ENCODE peak calls at places on chromosomes 5 and 9, in eight cellular contexts. G is K562, P is bronchial epithelial cell, B is AG04450, L is fibroblast of lung, C is tibial artery, R is WERI-Rb-1, S is PC-3. O is an unnamed sample.

GRCh38 chr9:128841704-128842492 is 12.3 kb upstream of the SPOUT1 start:
- DNase-seq in G (no peak), P (no peak), B (no peak), L (no peak), C (no peak), R (no peak), S (no peak), O (no peak)

GRCh38 chr9:72486606-72486955 is 34.8 kb upstream of the TMC1 start:
- DNase-seq in G (no peak), P (no peak), B (no peak), L (no peak), C (no peak), R (no peak), S (no peak), O (no peak)

GRCh38 chr5:73412597-73412988 is 36.0 kb downstream of the FOXD1 start:
- DNase-seq in G (no peak), P (peak; percentile 98), B (no peak), L (no peak), C (no peak), R (no peak), S (peak; percentile 69), O (no peak)

GRCh38 chr9:135960328-135961276 is 571 bp downstream of the UBAC1 start:
- DNase-seq in G (peak; percentile 31), P (no peak), B (no peak), L (no peak), C (no peak), R (no peak), S (no peak), O (no peak)

GRCh38 chr9:98575379-98576346 is 133.1 kb downstream of the GABBR2 start:
- DNase-seq in G (peak; percentile 95), P (peak; percentile 62), B (peak; percentile 16), L (peak; percentile 65), C (no peak), R (no peak), S (peak; percentile 75), O (peak; percentile 79)

GRCh38 chr9:87944096-87944495 is 26.3 kb downstream of the SPATA31C1 start:
- DNase-seq in G (no peak), P (no peak), B (no peak), L (no peak), C (no peak), R (no peak), S (no peak), O (no peak)

GRCh38 chr5:116859666-116860320 is 285.2 kb upstream of the SEMA6A start:
- DNase-seq in G (no peak), P (peak; percentile 8), B (no peak), L (peak; percentile 3), C (no peak), R (no peak), S (no peak), O (no peak)

GRCh38 chr5:148970876-148971275 is 92.0 kb downstream of the SH3TC2 start:
- DNase-seq in G (no peak), P (no peak), B (no peak), L (no peak), C (no peak), R (no peak), S (peak; percentile 22), O (no peak)

GRCh38 chr5:89615839-89616518 is 733.0 kb upstream of the MEF2C start:
- DNase-seq in G (no peak), P (no peak), B (no peak), L (no peak), C (no peak), R (no peak), S (no peak), O (no peak)

GRCh38 chr9:124741681-124742080 is 29.4 kb downstream of the NR6A1 start:
- DNase-seq in G (no peak), P (peak; percentile 43), B (no peak), L (no peak), C (no peak), R (no peak), S (no peak), O (no peak)

GRCh38 chr9:111001471-111001870 is 36.8 kb downstream of the LPAR1 start:
- DNase-seq in G (no peak), P (no peak), B (no peak), L (no peak), C (no peak), R (no peak), S (no peak), O (no peak)

GRCh38 chr5:172055996-172056395 is 49.6 kb upstream of the FBXW11 start:
- DNase-seq in G (no peak), P (no peak), B (no peak), L (no peak), C (no peak), R (no peak), S (no peak), O (no peak)

GRCh38 chr5:50727149-50727496 is 60.7 kb downstream of the PARP8 start:
- DNase-seq in G (no peak), P (peak; percentile 68), B (no peak), L (no peak), C (no peak), R (no peak), S (no peak), O (no peak)

GRCh38 chr9:120482424-120483186 is 97.4 kb downstream of the CDK5RAP2 start:
- DNase-seq in G (no peak), P (no peak), B (no peak), L (no peak), C (no peak), R (no peak), S (no peak), O (no peak)

GRCh38 chr5:135718151-135718550 is 116.3 kb upstream of the SLC25A48 start:
- DNase-seq in G (no peak), P (peak; percentile 88), B (no peak), L (no peak), C (no peak), R (no peak), S (peak; percentile 24), O (no peak)

GRCh38 chr9:125536184-125537152 is 170.5 kb downstream of the MAPKAP1 start:
- DNase-seq in G (no peak), P (peak; percentile 79), B (no peak), L (no peak), C (no peak), R (no peak), S (peak; percentile 80), O (no peak)

GRCh38 chr5:35233121-35233520 is 2.8 kb upstream of the PRLR start:
- DNase-seq in G (no peak), P (no peak), B (no peak), L (no peak), C (no peak), R (no peak), S (no peak), O (no peak)
- H3K4me3 ChIP-seq in G (no peak overlapping the region), P (no peak overlapping the region), B (no peak overlapping the region), L (no peak overlapping the region), C (no peak overlapping the region), R (no peak overlapping the region), S (no peak overlapping the region), O (no peak overlapping the region)

GRCh38 chr5:176794509-176794908 is 15.8 kb upstream of the UNC5A start:
- DNase-seq in G (no peak), P (no peak), B (no peak), L (no peak), C (no peak), R (no peak), S (no peak), O (no peak)

GRCh38 chr5:176790921-176791320 is 19.4 kb upstream of the UNC5A start:
- DNase-seq in G (no peak), P (no peak), B (no peak), L (no peak), C (no peak), R (no peak), S (no peak), O (no peak)

GRCh38 chr5:176793736-176794135 is 16.6 kb upstream of the UNC5A start:
- DNase-seq in G (no peak), P (no peak), B (no peak), L (no peak), C (no peak), R (no peak), S (peak; percentile 33), O (no peak)

GRCh38 chr5:176792584-176793342 is 17.6 kb upstream of the UNC5A start:
- DNase-seq in G (no peak), P (no peak), B (no peak), L (no peak), C (no peak), R (no peak), S (no peak), O (no peak)

GRCh38 chr5:176793343-176793699 is 17.0 kb upstream of the UNC5A start:
- DNase-seq in G (no peak), P (peak; percentile 5), B (no peak), L (no peak), C (no peak), R (no peak), S (no peak), O (no peak)
- H3K27me3 ChIP-seq in G (peaks cover 48% of the 10 kb centered on the region), P (peaks cover 37% of the 10 kb centered on the region), B (peaks cover 63% of the 10 kb centered on the region), L (peaks cover 41% of the 10 kb centered on the region), C (no peaks in the 10 kb centered on the region), R (no peaks in the 10 kb centered on the region), S (no peaks in the 10 kb centered on the region), O (peaks cover 3% of the 10 kb centered on the region)

DNA sequence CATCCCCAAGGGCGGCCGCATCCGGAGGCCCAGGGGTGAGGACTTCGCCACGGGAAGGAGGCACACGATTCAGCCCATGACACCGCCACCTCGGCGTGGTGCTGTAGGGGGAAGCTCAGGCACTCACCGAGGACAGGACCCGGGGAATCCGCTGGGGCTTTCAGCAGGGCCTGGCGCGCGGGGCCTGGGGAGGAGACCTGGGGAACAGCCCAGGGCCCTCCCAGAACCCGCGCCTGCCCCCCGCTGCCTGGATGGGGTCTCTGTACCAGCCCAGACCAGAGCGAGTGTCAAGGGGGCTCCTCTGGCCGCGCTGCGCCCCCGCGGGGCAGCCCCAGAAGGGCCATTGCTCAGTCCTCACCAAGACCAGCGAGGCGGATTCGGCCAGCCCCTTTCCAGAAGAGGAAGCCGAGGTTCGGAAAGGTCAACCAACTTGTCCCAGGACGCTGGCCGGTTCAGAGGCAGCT is 12.8 kb downstream of the COL23A1 start:
- DNase-seq in G (no peak), P (no peak), B (no peak), L (no peak), C (no peak), R (no peak), S (no peak), O (no peak)
- TF ChIP-seq CTCF in G (no peak), P (no peak), B (no peak), L (no peak), C (no peak), R (no peak), S (no peak), O (no peak)

GRCh38 chr5:103262422-103262871 is 3.9 kb downstream of the MACIR start:
- DNase-seq in G (peak; percentile 55), P (peak; percentile 8), B (no peak), L (peak; percentile 7), C (no peak), R (no peak), S (peak; percentile 82), O (no peak)
- H3K4me3 ChIP-seq in G (peak overlapping the region; percentile 3), P (no peak overlapping the region), B (no peak overlapping the region), L (no peak overlapping the region), C (no peak overlapping the region), R (no peak overlapping the region), S (peak overlapping the region; percentile 93), O (no peak overlapping the region)

DNA sequence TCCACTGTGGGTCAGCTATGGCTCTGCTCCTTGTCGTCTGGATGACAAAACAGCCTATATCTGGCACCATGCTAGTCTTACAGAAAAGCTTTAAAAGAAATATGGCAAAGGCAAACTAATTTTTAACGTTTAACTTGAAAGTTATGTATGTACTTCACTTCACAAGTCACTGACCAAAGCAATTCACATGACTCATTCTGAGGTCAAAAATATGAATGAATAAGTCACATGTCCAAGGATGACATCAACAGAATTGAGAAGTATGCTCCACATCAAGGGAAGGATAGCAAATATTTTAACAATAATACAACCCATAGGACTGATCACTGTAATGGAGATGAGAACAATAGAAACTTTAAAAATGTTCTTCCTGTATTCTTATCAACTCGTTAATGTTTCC is 1072.6 kb upstream of the NUDT12 start:
- DNase-seq in G (no peak), P (peak; percentile 1), B (no peak), L (peak; percentile 81), C (no peak), R (no peak), S (peak; percentile 37), O (no peak)
- H3K27me3 ChIP-seq in G (no peaks in the 10 kb centered on the region), P (no peaks in the 10 kb centered on the region), B (no peaks in the 10 kb centered on the region), L (no peaks in the 10 kb centered on the region), C (no peaks in the 10 kb centered on the region), R (no peaks in the 10 kb centered on the region), S (no peaks in the 10 kb centered on the region), O (no peaks in the 10 kb centered on the region)

O was measured in GM06990.